ENCODE peak calls at places on chromosome 4, in nine cellular contexts. L is choroid plexus epithelial cell, V is fibroblast of pulmonary artery, Z is astrocyte, Y is psoas muscle, E is OCI-LY7, X is suprapubic skin, H is left lung, Q is cardiac fibroblast. M is an unnamed sample.

GRCh38 chr4:162341533-162341932 is 177.7 kb upstream of the FSTL5 start:
- DNase-seq in V (no peak), Y (no peak), E (no peak), Z (no peak), Q (no peak), L (no peak), X (no peak), H (no peak), M (peak; percentile 39)

GRCh38 chr4:101050836-101051205 is 296.5 kb downstream of the PPP3CA start:
- DNase-seq in L (no peak), V (no peak), Y (no peak), E (no peak), H (no peak), Q (no peak), Z (no peak), X (no peak), M (no peak)

GRCh38 chr4:38815879-38816782 is 11.5 kb upstream of the TLR1 start:
- DNase-seq in X (no peak), Z (peak; percentile 32), Q (no peak), Y (no peak), E (peak; percentile 65), V (no peak), H (no peak), L (peak; percentile 59), M (no peak)

GRCh38 chr4:57048590-57049304 is 61.4 kb downstream of the IGFBP7 start:
- DNase-seq in X (no peak), L (no peak), E (no peak), Y (no peak), Q (no peak), Z (no peak), V (no peak), H (no peak), M (no peak)

GRCh38 chr4:118280501-118281218 is 72.1 kb downstream of the PRSS12 start:
- DNase-seq in Z (peak; percentile 69), Y (no peak), Q (peak; percentile 72), H (no peak), V (peak; percentile 81), L (peak; percentile 89), X (no peak), E (peak; percentile 65), M (peak; percentile 79)

GRCh38 chr4:26484032-26484515 is 6.2 kb downstream of the CCKAR start:
- DNase-seq in H (no peak), E (no peak), Z (peak; percentile 84), V (no peak), L (no peak), Q (peak; percentile 45), Y (no peak), X (no peak), M (no peak)

GRCh38 chr4:153204247-153205027 is at the start of gene TRIM2:
- DNase-seq in Y (peak; percentile 64), V (peak; percentile 75), L (peak; percentile 86), Q (peak; percentile 84), E (no peak), X (peak; percentile 80), H (no peak), Z (peak; percentile 73), M (no peak)

GRCh38 chr4:98505991-98506390 is 152.4 kb downstream of the TSPAN5 start:
- DNase-seq in Y (no peak), Z (no peak), E (no peak), H (no peak), Q (no peak), X (no peak), L (no peak), V (no peak), M (no peak)

GRCh38 chr4:158671915-158672806 is at the start of gene ETFDH:
- DNase-seq in X (peak; percentile 99), E (peak; percentile 98), H (peak; percentile 99), V (peak; percentile 100), Y (peak; percentile 99), Z (peak; percentile 98), Q (peak; percentile 100), L (peak; percentile 100), M (peak; percentile 98)

GRCh38 chr4:82192153-82192552 is 181.6 kb downstream of the HNRNPD start:
- DNase-seq in L (no peak), Z (no peak), Y (no peak), H (no peak), X (no peak), Q (no peak), E (no peak), V (no peak), M (no peak)

GRCh38 chr4:1608821-1609500 is 75.2 kb downstream of the FAM53A start:
- DNase-seq in Y (no peak), E (no peak), H (peak; percentile 63), X (peak; percentile 53), Q (no peak), Z (no peak), L (no peak), V (no peak), M (no peak)

GRCh38 chr4:87101543-87102199 is 118.7 kb downstream of the KLHL8 start:
- DNase-seq in H (no peak), L (peak; percentile 45), Q (no peak), X (no peak), Y (peak; percentile 37), V (no peak), Z (no peak), E (no peak), M (no peak)

GRCh38 chr4:86818845-86819244 is 30.3 kb downstream of the SLC10A6 start:
- DNase-seq in H (no peak), E (no peak), X (no peak), Y (no peak), L (no peak), V (no peak), Q (no peak), Z (no peak), M (no peak)

DNA sequence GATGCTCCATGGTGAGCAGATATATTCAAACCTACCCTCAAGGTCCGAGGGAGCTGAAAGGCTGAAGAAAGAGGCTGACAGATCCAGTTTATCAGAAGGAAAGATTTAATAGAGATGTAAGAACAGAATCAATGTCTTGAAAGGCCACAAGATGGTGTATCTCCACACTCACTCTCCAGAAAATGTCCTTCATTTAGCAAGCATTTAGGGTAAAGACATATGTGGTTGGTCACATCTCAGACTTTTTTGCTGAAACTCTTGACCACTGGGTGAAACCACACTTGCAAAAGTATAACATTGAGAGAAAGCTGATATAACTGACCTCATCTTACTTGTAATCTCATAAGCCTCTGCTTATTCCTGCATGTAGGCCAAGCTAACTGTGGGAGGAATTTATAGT is 745.8 kb upstream of the GALNTL6 start:
- DNase-seq in V (no peak), L (peak; percentile 10), Z (no peak), Y (no peak), Q (no peak), X (no peak), E (no peak), H (no peak), M (no peak)
- TF ChIP-seq CTCF in V (no peak), L (no peak), Z (no peak), Y (no peak), Q (no peak), X (no peak), E (no peak), H (no peak), M (peak; percentile 9)

GRCh38 chr4:103719320-103720204 is at the start of gene TACR3:
- DNase-seq in E (no peak), H (peak; percentile 70), Y (no peak), L (no peak), Q (no peak), Z (no peak), V (no peak), X (peak; percentile 28), M (no peak)
- H3K4me3 ChIP-seq in E (no peak within 1 kb of the TSS), H (no peak within 1 kb of the TSS), Y (peak within 1 kb of the TSS; percentile 42), L (no peak within 1 kb of the TSS), Q (no peak within 1 kb of the TSS), Z (peak within 1 kb of the TSS; percentile 37), V (no peak within 1 kb of the TSS), X (peak within 1 kb of the TSS; percentile 24), M (no peak within 1 kb of the TSS)

GRCh38 chr4:31041385-31041784 is 321.2 kb downstream of the PCDH7 start:
- DNase-seq in Q (no peak), E (no peak), V (no peak), Y (no peak), Z (no peak), H (no peak), X (no peak), L (no peak), M (no peak)

GRCh38 chr4:31045151-31045550 is 325.0 kb downstream of the PCDH7 start:
- DNase-seq in E (no peak), Q (no peak), L (peak; percentile 15), Z (no peak), Y (no peak), H (no peak), V (no peak), X (no peak), M (no peak)

GRCh38 chr4:31051151-31051550 is 331.0 kb downstream of the PCDH7 start:
- DNase-seq in H (no peak), E (no peak), Z (no peak), X (no peak), L (no peak), V (no peak), Q (no peak), Y (no peak), M (no peak)

GRCh38 chr4:31043382-31044062 is 323.4 kb downstream of the PCDH7 start:
- DNase-seq in V (no peak), X (no peak), E (no peak), Q (no peak), H (no peak), Z (no peak), L (no peak), Y (no peak), M (no peak)

DNA sequence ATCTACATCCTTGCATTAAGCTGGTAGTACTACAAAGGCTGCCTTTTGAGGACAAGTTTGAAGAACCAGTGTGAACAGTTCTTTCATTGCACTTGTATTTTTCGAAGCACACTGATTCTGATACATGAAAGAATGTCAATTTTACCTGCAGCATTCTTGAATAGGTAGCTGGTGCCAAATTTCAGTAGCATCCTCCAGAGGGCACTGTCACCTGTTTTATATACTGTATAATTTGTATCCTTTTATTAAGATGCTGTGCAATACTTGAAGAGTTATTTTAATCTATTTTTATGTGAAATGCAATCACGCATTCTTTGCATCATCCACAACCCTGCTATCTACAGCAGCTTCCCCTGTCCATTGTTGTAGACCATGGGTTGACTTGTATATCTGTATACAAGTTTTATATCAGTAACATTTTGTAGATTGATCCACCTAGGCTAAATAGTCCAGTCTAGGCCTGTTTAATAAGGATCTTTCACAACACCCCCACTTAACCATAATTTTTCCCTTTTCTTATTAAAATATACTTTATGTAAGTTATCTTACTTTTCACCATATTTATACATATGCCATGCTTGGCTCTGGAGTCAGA is 325.7 kb downstream of the PCDH7 start:
- DNase-seq in H (no peak), Y (no peak), E (peak; percentile 31), Z (peak; percentile 6), X (no peak), V (peak; percentile 52), L (peak; percentile 62), Q (peak; percentile 37), M (peak; percentile 45)
- TF ChIP-seq CTCF in H (no peak), Y (no peak), E (peak; percentile 84), Z (peak; percentile 55), X (no peak), V (peak; percentile 58), L (peak; percentile 66), Q (peak; percentile 42), M (peak; percentile 68)

GRCh38 chr4:134085525-134085924 is 116.1 kb downstream of the PABPC4L start:
- DNase-seq in Y (no peak), L (no peak), X (no peak), E (no peak), V (no peak), Q (no peak), H (no peak), Z (no peak), M (no peak)

DNA sequence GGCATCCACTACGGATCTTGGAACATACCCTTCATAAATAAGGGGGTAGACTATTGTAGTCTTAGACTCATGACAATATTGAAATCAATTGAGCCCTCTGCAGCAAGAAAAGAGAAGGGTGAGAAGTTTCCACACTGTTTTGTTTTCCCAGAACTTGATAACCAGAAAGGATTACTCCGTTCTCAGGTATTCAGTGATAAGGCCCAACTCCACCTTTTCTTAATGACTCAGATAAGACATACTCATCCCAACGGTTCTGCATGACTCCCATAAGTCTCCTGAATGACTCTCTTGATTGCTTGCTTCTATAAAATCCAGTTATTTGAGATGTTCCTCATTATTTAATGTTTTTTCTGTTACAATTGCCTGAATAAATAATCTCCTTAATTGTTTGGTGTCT is 111.7 kb downstream of the PABPC4L start:
- DNase-seq in Q (no peak), H (no peak), E (no peak), Y (no peak), Z (peak; percentile 1), L (no peak), V (no peak), X (no peak), M (no peak)
- H3K4me3 ChIP-seq in Q (no peak overlapping the region), H (no peak overlapping the region), E (no peak overlapping the region), Y (no peak overlapping the region), Z (no peak overlapping the region), L (no peak overlapping the region), V (no peak overlapping the region), X (no peak overlapping the region), M (no peak overlapping the region)